ENCODE peak calls at places on chromosomes 6 and 20, in six cellular contexts. G, A, P, B, W and F are unnamed samples.

GRCh38 chr20:50569864-50570836 is 60.0 kb downstream of the PTPN1 start:
- DNase-seq in G (peak; percentile 61), W (peak; percentile 21), A (no peak), B (no peak), P (no peak), F (no peak)

GRCh38 chr20:17225891-17226409 is 890 bp upstream of the PCSK2 start:
- DNase-seq in W (no peak), A (no peak), G (peak; percentile 45), B (no peak), P (peak; percentile 16), F (no peak)

GRCh38 chr6:145866449-145867401 is 52.1 kb upstream of the FBXO30 start:
- DNase-seq in P (no peak), W (no peak), B (no peak), A (no peak), G (no peak), F (no peak)

GRCh38 chr6:106820412-106820852 is 154.1 kb downstream of the CD24 start:
- DNase-seq in B (no peak), W (no peak), P (no peak), G (no peak), A (no peak), F (no peak)

GRCh38 chr6:53520320-53520928 is 24.5 kb downstream of the GCLC start:
- DNase-seq in W (no peak), A (no peak), G (no peak), B (no peak), P (no peak), F (no peak)

GRCh38 chr6:53645850-53646249 is 19.7 kb downstream of the KLHL31 start:
- DNase-seq in W (no peak), G (no peak), B (no peak), A (no peak), P (no peak), F (no peak)

GRCh38 chr6:446418-447366 is 55.1 kb downstream of the IRF4 start:
- DNase-seq in W (peak; percentile 51), P (no peak), B (peak; percentile 88), A (no peak), G (peak; percentile 21), F (peak; percentile 51)

GRCh38 chr6:303263-303662 is 11.0 kb downstream of the DUSP22 start:
- DNase-seq in A (no peak), B (no peak), G (no peak), W (no peak), P (no peak), F (no peak)

GRCh38 chr6:13496508-13497180 is 9.2 kb upstream of the GFOD1 start:
- DNase-seq in A (no peak), P (no peak), W (no peak), G (no peak), B (no peak), F (no peak)

GRCh38 chr6:125868996-125869395 is 78.2 kb downstream of the NCOA7 start:
- DNase-seq in W (no peak), G (no peak), A (no peak), P (no peak), B (no peak), F (no peak)